ENCODE peak calls at places on chromosomes 3 and 15, in seven cellular contexts. Q, Y, G, A, S, J and E are unnamed samples.

GRCh38 chr3:132382267-132382666 is 35.0 kb upstream of the DNAJC13 start:
- DNase-seq in J (no peak), S (no peak), Y (no peak), G (no peak), A (no peak), Q (no peak), E (no peak)

GRCh38 chr3:133256787-133257483 is 142.9 kb upstream of the BFSP2 start:
- DNase-seq in A (no peak), G (no peak), Y (peak), J (no peak), Q (no peak), S (peak), E (no peak)

GRCh38 chr3:122356402-122356801 is 26.6 kb downstream of the MIX23 start:
- DNase-seq in Y (peak), G (peak), S (peak), A (no peak), Q (no peak), J (no peak), E (peak)

GRCh38 chr15:29470794-29471193 is 201.2 kb upstream of the NSMCE3 start:
- DNase-seq in J (no peak), A (no peak), Q (no peak), G (no peak), S (no peak), Y (no peak), E (no peak)

GRCh38 chr3:168511428-168512014 is 415.8 kb upstream of the GOLIM4 start:
- DNase-seq in A (peak), Y (peak), Q (no peak), S (no peak), J (no peak), G (no peak), E (no peak)

GRCh38 chr3:16789344-16790100 is 95.2 kb upstream of the PLCL2 start:
- DNase-seq in Q (no peak), G (no peak), J (no peak), S (no peak), Y (no peak), A (no peak), E (no peak)

GRCh38 chr3:42056840-42057239 is 34.3 kb upstream of the TRAK1 start:
- DNase-seq in G (no peak), A (no peak), J (peak), Y (no peak), Q (no peak), S (no peak), E (no peak)

GRCh38 chr15:66661432-66662096 is 40.5 kb upstream of the SMAD6 start:
- DNase-seq in Y (no peak), A (no peak), Q (no peak), S (no peak), G (no peak), J (no peak), E (peak)

GRCh38 chr15:37109952-37110630 is 9.7 kb upstream of the MEIS2 start:
- DNase-seq in J (no peak), Q (no peak), G (no peak), Y (no peak), A (no peak), S (no peak), E (no peak)

GRCh38 chr15:69165637-69166025 is 5.2 kb downstream of the GLCE start:
- DNase-seq in Y (no peak), A (no peak), J (no peak), Q (no peak), G (no peak), S (no peak), E (no peak)

GRCh38 chr3:23709987-23710386 is 95.8 kb upstream of the UBE2E1 start:
- DNase-seq in S (no peak), Q (no peak), A (no peak), G (no peak), Y (no peak), J (no peak), E (no peak)

GRCh38 chr3:156532730-156533129 is 22.2 kb downstream of the SSR3 start:
- DNase-seq in Q (no peak), Y (no peak), G (no peak), A (no peak), J (no peak), S (no peak), E (no peak)

GRCh38 chr3:160641675-160642330 is 35.2 kb upstream of the ARL14 start:
- DNase-seq in S (no peak), Q (no peak), G (no peak), J (no peak), A (no peak), Y (peak), E (no peak)

GRCh38 chr3:129346690-129347440 is 68.2 kb downstream of the HMCES start:
- DNase-seq in A (no peak), S (no peak), Q (no peak), J (no peak), G (no peak), Y (no peak), E (no peak)

GRCh38 chr3:155946178-155946577 is 75.7 kb downstream of the GMPS start:
- DNase-seq in Q (no peak), Y (peak), A (no peak), J (no peak), G (no peak), S (no peak), E (no peak)

GRCh38 chr3:123313889-123314288 is 112.1 kb downstream of the SEC22A start:
- DNase-seq in J (no peak), Y (no peak), Q (no peak), G (no peak), A (no peak), S (no peak), E (no peak)

GRCh38 chr15:84889991-84890669 is 5.7 kb downstream of the SLC28A1 start:
- DNase-seq in A (no peak), G (no peak), Y (no peak), Q (no peak), S (no peak), J (no peak), E (no peak)

GRCh38 chr3:69294014-69294771 is 91.7 kb downstream of the FRMD4B start:
- DNase-seq in A (no peak), G (no peak), Q (no peak), S (peak), J (no peak), Y (peak), E (no peak)

GRCh38 chr3:55622733-55623132 is 135.6 kb upstream of the WNT5A start:
- DNase-seq in G (no peak), A (no peak), J (no peak), Y (peak), Q (no peak), S (no peak), E (no peak)

GRCh38 chr3:150761831-150762661 is 923 bp downstream of the SIAH2 start:
- DNase-seq in Q (no peak), A (peak), J (peak), Y (peak), S (no peak), G (peak), E (peak)